ENCODE peak calls at places on chromosomes 7 and 10, in five cellular contexts. H is A549; E is NCI-H2029 treated with DMSO at 0.1 percent for 48 hours; D is AG09319; N is activated CD4-positive, CD25-positive, alpha-beta regulatory T cell. B is an unnamed sample.

GRCh38 chr10:47257396-47258120 is 42.4 kb upstream of the GDF10 start:
- DNase-seq in N (no peak), E (no peak), D (no peak), H (no peak), B (no peak)

GRCh38 chr7:82012453-82012852 is 242.6 kb upstream of the HGF start:
- DNase-seq in D (no peak), E (no peak), H (no peak), N (no peak), B (no peak)

GRCh38 chr10:121870413-121870812 is 57.4 kb downstream of the ATE1 start:
- DNase-seq in D (no peak), N (no peak), E (no peak), H (no peak), B (no peak)

GRCh38 chr7:52021343-52021742 is 704.7 kb upstream of the COBL start:
- DNase-seq in N (no peak), H (no peak), D (no peak), E (no peak), B (no peak)

GRCh38 chr7:114439581-114439980 is 25.0 kb downstream of the FOXP2 start:
- DNase-seq in N (no peak), E (peak; percentile 20), H (no peak), D (no peak), B (no peak)

GRCh38 chr10:100562806-100563293 is 27.1 kb downstream of the HIF1AN start:
- DNase-seq in N (no peak), D (no peak), H (peak; percentile 48), E (no peak), B (peak; percentile 26)

GRCh38 chr10:125092564-125093031 is 67.8 kb downstream of the CTBP2 start:
- DNase-seq in E (no peak), H (no peak), N (no peak), D (no peak), B (no peak)

GRCh38 chr10:43203491-43204393 is 63.1 kb downstream of the RASGEF1A start:
- DNase-seq in N (no peak), H (peak; percentile 43), D (no peak), E (peak; percentile 2), B (peak; percentile 36)

GRCh38 chr10:78717200-78717599 is 351.6 kb upstream of the ZMIZ1 start:
- DNase-seq in N (no peak), E (no peak), H (no peak), D (peak; percentile 15), B (no peak)

GRCh38 chr7:107151538-107151937 is 17.3 kb upstream of the HBP1 start:
- DNase-seq in D (no peak), N (no peak), E (no peak), H (no peak), B (no peak)

GRCh38 chr7:16071246-16071857 is 350.0 kb downstream of the CRPPA start:
- DNase-seq in H (peak; percentile 61), D (peak; percentile 28), E (peak; percentile 69), N (no peak), B (peak; percentile 80)

GRCh38 chr7:32588657-32589056 is 93.4 kb downstream of the AVL9 start:
- DNase-seq in D (no peak), E (no peak), N (no peak), H (peak; percentile 35), B (peak; percentile 16)

GRCh38 chr10:89466599-89467035 is 52.2 kb downstream of the IFIT5 start:
- DNase-seq in E (no peak), H (peak; percentile 53), N (no peak), D (no peak), B (peak; percentile 65)

GRCh38 chr10:61939575-61940301 is 38.2 kb downstream of the ARID5B start:
- DNase-seq in H (peak; percentile 9), N (no peak), D (no peak), E (no peak), B (no peak)

GRCh38 chr10:6445671-6446278 is 134.3 kb downstream of the PRKCQ start:
- DNase-seq in E (no peak), N (peak; percentile 21), H (peak; percentile 60), D (no peak), B (peak; percentile 35)

GRCh38 chr7:121137580-121137979 is 149.1 kb downstream of the CPED1 start:
- DNase-seq in N (no peak), E (no peak), D (no peak), H (no peak), B (no peak)

GRCh38 chr10:104456817-104457657 is 103.4 kb downstream of the CFAP58 start:
- DNase-seq in D (no peak), N (no peak), E (no peak), H (no peak), B (no peak)